ENCODE peak calls at places on chromosomes 2 and 18, in four cellular contexts. G is astrocyte, K is uterus, X is AG04450. L is an unnamed sample.

GRCh38 chr2:229586012-229586411 is 128.3 kb downstream of the DNER start:
- DNase-seq in G (peak; percentile 45), K (no peak), X (no peak), L (no peak)

GRCh38 chr18:46133534-46133933 is 29.3 kb downstream of the HAUS1 start:
- DNase-seq in G (no peak), K (no peak), X (no peak), L (no peak)

GRCh38 chr2:24730481-24730880 is 62.7 kb downstream of the PTRHD1 start:
- DNase-seq in G (no peak), K (no peak), X (no peak), L (no peak)

GRCh38 chr2:231696004-231696367 is 12.3 kb upstream of the PTMA start:
- DNase-seq in G (no peak), K (peak; percentile 70), X (no peak), L (no peak)

GRCh38 chr2:68018727-68019126 is 44.1 kb downstream of the C1D start:
- DNase-seq in G (no peak), K (no peak), X (peak; percentile 24), L (no peak)

GRCh38 chr2:38507712-38508111 is 95.0 kb downstream of the HNRNPLL start:
- DNase-seq in G (no peak), K (no peak), X (no peak), L (no peak)

GRCh38 chr2:221044781-221045180 is 527.3 kb downstream of the EPHA4 start:
- DNase-seq in G (no peak), K (no peak), X (no peak), L (no peak)

GRCh38 chr18:3454365-3455089 is 4.6 kb downstream of the TGIF1 start:
- DNase-seq in G (peak; percentile 67), K (no peak), X (no peak), L (peak; percentile 56)

GRCh38 chr2:232988444-232988843 is 24.6 kb downstream of the NGEF start:
- DNase-seq in G (peak; percentile 96), K (peak; percentile 60), X (peak; percentile 89), L (no peak)

GRCh38 chr2:2411008-2411407 is 79.9 kb upstream of the MYT1L start:
- DNase-seq in G (no peak), K (no peak), X (no peak), L (no peak)

GRCh38 chr2:19902272-19902730 is 518 bp upstream of the TTC32 start:
- DNase-seq in G (no peak), K (no peak), X (no peak), L (no peak)

GRCh38 chr2:18242716-18243115 is 317.7 kb downstream of the RDH14 start:
- DNase-seq in G (no peak), K (no peak), X (no peak), L (no peak)

GRCh38 chr2:18238231-18238630 is 322.2 kb downstream of the RDH14 start:
- DNase-seq in G (no peak), K (no peak), X (no peak), L (no peak)

GRCh38 chr2:18232731-18233438 is 327.6 kb downstream of the RDH14 start:
- DNase-seq in G (peak; percentile 55), K (no peak), X (no peak), L (no peak)

GRCh38 chr2:18237298-18237697 is 323.2 kb downstream of the RDH14 start:
- DNase-seq in G (no peak), K (no peak), X (no peak), L (no peak)
- H3K27ac ChIP-seq in G (no peak overlapping the region), K (no peak overlapping the region), X (no peak overlapping the region), L (no peak overlapping the region)

GRCh38 chr2:237708961-237709360 is 81.6 kb downstream of the LRRFIP1 start:
- DNase-seq in G (no peak), K (no peak), X (no peak), L (no peak)
- TF ChIP-seq CTCF in G (no peak), K (no peak), X (no peak), L (no peak)

GRCh38 chr2:201793631-201794030 is 12.7 kb upstream of the CDK15 start:
- DNase-seq in G (peak; percentile 79), K (no peak), X (no peak), L (no peak)

GRCh38 chr2:201788371-201788770 is 7.6 kb upstream of the ALS2 start:
- DNase-seq in G (no peak), K (no peak), X (no peak), L (no peak)

GRCh38 chr2:201789395-201789794 is 8.7 kb upstream of the ALS2 start:
- DNase-seq in G (no peak), K (no peak), X (no peak), L (no peak)

GRCh38 chr2:201794261-201794660 is 12.1 kb upstream of the CDK15 start:
- DNase-seq in G (peak; percentile 39), K (no peak), X (no peak), L (no peak)

DNA sequence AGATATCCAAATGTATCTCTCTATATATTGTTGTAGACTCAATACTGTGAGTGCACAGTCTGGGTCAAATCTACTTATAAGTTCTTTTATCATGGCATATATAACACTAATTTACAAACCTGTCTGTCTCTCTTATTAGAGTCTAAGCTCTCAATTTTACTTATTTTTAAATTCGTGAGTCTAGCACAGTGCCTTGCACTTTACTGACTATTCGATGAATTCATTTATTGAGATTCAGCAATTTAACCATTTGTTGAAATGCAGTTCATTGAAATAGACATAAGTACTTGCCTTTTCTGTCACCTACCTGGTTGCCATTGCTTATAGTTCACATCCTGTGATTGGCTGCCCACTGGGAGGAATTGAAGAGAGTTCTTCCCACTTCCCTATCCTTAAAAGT is 10.3 kb upstream of the ALS2 start:
- DNase-seq in G (no peak), K (no peak), X (no peak), L (no peak)
- H3K27ac ChIP-seq in G (no peak overlapping the region), K (no peak overlapping the region), X (no peak overlapping the region), L (no peak overlapping the region)

DNA sequence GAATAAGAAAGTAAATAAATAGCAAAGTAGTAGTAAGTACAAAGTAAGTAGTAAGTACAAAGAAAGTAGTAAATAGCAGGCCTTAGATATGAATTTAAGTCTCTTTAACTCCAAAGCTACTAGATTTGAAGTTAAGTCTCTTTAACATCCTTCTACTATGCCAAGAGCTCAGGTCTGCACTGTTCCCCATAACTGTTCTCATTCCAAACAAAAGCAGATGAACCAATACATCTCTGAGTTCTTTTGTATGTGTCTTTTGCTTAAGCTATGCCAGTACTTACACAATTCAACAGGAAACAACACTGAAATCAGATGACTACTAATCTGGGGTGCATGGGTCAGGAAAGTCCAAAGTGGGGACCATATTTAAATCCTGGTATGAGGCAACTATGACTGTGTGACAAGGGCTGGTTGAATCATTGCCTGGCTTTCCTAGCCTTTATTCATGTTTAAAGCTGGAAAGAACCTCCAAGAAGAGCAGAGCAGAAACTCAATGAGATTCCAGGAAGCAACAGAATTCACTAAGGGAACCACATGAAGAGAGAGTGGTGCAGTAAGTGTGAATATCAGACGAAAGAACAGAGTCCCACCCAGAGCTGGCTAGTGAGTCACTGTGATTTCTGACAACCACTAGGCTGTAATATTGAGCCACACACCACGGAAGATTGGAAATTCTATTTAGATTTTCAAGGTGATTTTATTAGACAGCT is 51.0 kb upstream of the CYP26B1 start:
- DNase-seq in G (peak; percentile 59), K (no peak), X (no peak), L (no peak)
- TF ChIP-seq CTCF in G (peak; percentile 29), K (no peak), X (peak; percentile 33), L (no peak)

DNA sequence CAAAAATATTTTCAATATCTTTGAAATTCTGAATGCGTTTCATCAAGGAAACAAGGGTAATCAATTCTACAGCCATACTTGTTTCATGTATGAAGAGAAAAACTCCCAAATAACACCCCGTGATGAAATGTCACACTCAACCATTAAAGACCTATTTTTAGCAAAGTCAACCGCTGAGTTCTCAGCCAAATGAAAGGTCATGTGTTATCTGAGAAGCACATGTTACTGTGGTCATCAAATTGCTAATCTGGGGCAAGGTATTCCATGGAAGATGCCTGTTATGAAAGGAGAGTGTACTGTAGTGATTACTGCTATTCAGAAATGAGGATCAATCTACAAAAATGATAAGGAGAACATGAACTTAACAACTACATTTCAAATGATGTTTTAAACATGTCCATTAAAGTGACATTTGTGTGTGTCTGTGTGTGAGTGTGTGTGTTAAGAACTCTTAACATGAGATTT is 126.7 kb downstream of the BCL2 start:
- DNase-seq in G (no peak), K (no peak), X (no peak), L (no peak)
- H3K27ac ChIP-seq in G (no peak overlapping the region), K (peak overlapping the region; percentile 20), X (no peak overlapping the region), L (peak overlapping the region; percentile 37)

GRCh38 chr18:80245781-80246655 is 1.3 kb downstream of the PARD6G start:
- DNase-seq in G (no peak), K (peak; percentile 35), X (no peak), L (no peak)

GRCh38 chr18:80244956-80245730 is 2.2 kb downstream of the PARD6G start:
- DNase-seq in G (no peak), K (no peak), X (no peak), L (no peak)

GRCh38 chr18:80249217-80250093 is 2.1 kb upstream of the PARD6G start:
- DNase-seq in G (peak; percentile 55), K (no peak), X (no peak), L (no peak)

GRCh38 chr18:80246656-80247402 is 485 bp downstream of the PARD6G start:
- DNase-seq in G (no peak), K (peak; percentile 42), X (no peak), L (peak; percentile 21)

DNA sequence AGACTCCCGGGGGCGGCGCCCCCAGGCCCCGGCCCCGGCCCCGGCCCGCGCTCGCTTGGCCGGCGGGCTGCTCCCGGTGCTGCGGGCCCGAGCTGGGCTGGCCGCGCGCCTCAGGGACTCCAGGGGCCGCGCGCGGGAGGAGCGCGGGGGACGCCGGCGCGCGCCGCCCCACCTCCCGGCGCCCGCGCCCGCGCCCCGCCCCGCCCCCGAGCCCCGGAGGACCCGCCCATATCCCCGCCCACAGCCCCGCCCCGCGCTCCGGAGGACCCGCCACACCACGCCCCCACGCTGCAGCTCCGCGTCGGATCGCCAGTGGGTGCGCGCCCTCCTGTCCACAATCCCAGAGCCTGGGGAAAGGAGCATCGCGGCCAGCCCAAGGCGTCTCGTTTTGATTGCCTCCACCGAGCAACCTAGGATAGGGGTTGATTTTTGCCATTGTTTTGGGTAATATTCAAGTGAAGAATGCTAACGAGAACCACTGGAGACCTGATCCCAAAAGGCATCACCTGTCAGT is at the start of gene PARD6G:
- DNase-seq in G (peak; percentile 43), K (peak; percentile 87), X (peak; percentile 20), L (peak; percentile 63)
- TF ChIP-seq CTCF in G (no peak), K (no peak), X (peak; percentile 27), L (no peak)

DNA sequence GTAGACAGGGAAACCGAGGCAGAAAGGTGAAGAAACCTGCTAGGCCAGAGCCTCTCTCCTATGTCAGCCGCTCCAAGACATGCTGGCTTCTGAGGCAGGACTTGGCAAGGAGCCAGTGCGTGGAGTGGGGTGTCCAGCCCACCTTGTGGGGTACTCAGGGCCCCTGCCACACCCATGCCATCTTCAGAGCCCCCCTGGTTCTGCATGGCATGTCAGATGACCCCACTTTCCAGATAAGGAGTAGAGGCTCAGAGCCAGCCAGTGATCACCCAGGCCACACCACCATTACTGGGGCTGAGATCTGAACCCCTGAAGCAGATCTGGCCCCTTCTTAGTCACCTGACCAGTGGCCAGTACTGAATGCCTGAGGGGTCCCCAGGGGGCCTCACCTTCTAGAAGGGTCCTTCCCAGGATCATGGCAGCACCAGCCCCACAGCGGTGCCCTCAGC is 14.7 kb downstream of the CROCC2 start:
- DNase-seq in G (no peak), K (peak; percentile 16), X (no peak), L (no peak)
- H3K27ac ChIP-seq in G (peak overlapping the region; percentile 87), K (no peak overlapping the region), X (peak overlapping the region; percentile 99), L (no peak overlapping the region)